ENCODE peak calls at places on chromosomes 11 and 22, in six cellular contexts. M, G, D, Y, Q and F are unnamed samples.

GRCh38 chr11:10540546-10540914 is 457 bp downstream of the RNF141 start:
- DNase-seq in M (peak; percentile 57), G (peak; percentile 38), D (peak; percentile 71), Y (no peak), Q (no peak), F (no peak)

GRCh38 chr11:76167590-76167989 is 38.7 kb downstream of the WNT11 start:
- DNase-seq in M (no peak), G (peak; percentile 52), D (no peak), Y (no peak), Q (no peak), F (no peak)

GRCh38 chr11:2580061-2580421 is 119.8 kb downstream of the KCNQ1OT1 start:
- DNase-seq in M (no peak), G (no peak), D (no peak), Y (no peak), Q (no peak), F (no peak)

GRCh38 chr11:69541001-69541285 is 59.5 kb downstream of the LINC01488 start:
- DNase-seq in M (peak; percentile 24), G (no peak), D (no peak), Y (no peak), Q (no peak), F (no peak)

GRCh38 chr11:12604557-12605105 is 69.6 kb upstream of the TEAD1 start:
- DNase-seq in M (peak; percentile 17), G (peak; percentile 53), D (no peak), Y (no peak), Q (no peak), F (no peak)

GRCh38 chr11:17894929-17895658 is 117.8 kb downstream of the SERGEF start:
- DNase-seq in M (no peak), G (peak; percentile 15), D (no peak), Y (no peak), Q (no peak), F (no peak)

GRCh38 chr11:8285796-8286195 is 22.1 kb upstream of the LMO1 start:
- DNase-seq in M (no peak), G (no peak), D (no peak), Y (no peak), Q (no peak), F (no peak)

GRCh38 chr22:31945478-31945815 is 1.1 kb downstream of the YWHAH start:
- DNase-seq in M (no peak), G (no peak), D (peak; percentile 13), Y (no peak), Q (peak; percentile 26), F (no peak)

GRCh38 chr11:75272821-75273301 is 32.3 kb downstream of the TPBGL start:
- DNase-seq in M (no peak), G (no peak), D (no peak), Y (no peak), Q (no peak), F (no peak)

GRCh38 chr11:35511666-35512065 is 13.8 kb downstream of the PAMR1 start:
- DNase-seq in M (peak; percentile 91), G (peak; percentile 29), D (peak; percentile 69), Y (no peak), Q (no peak), F (no peak)

GRCh38 chr11:102047305-102047924 is at the start of gene CFAP300:
- DNase-seq in M (peak; percentile 71), G (peak; percentile 91), D (peak; percentile 94), Y (peak; percentile 14), Q (peak; percentile 85), F (no peak)

GRCh38 chr11:103958475-103959215 is 77.8 kb upstream of the DDI1 start:
- DNase-seq in M (no peak), G (no peak), D (no peak), Y (no peak), Q (no peak), F (no peak)
- H3K4me3 ChIP-seq in M (no peak overlapping the region), G (no peak overlapping the region), D (no peak overlapping the region), Y (no peak overlapping the region), Q (no peak overlapping the region), F (no peak overlapping the region)

GRCh38 chr11:126467046-126467370 is 111.5 kb downstream of the ST3GAL4 start:
- DNase-seq in M (no peak), G (no peak), D (no peak), Y (no peak), Q (no peak), F (no peak)

GRCh38 chr11:126462422-126462821 is 106.9 kb downstream of the ST3GAL4 start:
- DNase-seq in M (no peak), G (no peak), D (no peak), Y (no peak), Q (no peak), F (no peak)

GRCh38 chr11:126465573-126466287 is 110.2 kb downstream of the ST3GAL4 start:
- DNase-seq in M (no peak), G (no peak), D (no peak), Y (peak; percentile 19), Q (peak; percentile 68), F (peak; percentile 25)

GRCh38 chr11:126466288-126467045 is 111.0 kb downstream of the ST3GAL4 start:
- DNase-seq in M (no peak), G (no peak), D (no peak), Y (no peak), Q (no peak), F (no peak)

DNA sequence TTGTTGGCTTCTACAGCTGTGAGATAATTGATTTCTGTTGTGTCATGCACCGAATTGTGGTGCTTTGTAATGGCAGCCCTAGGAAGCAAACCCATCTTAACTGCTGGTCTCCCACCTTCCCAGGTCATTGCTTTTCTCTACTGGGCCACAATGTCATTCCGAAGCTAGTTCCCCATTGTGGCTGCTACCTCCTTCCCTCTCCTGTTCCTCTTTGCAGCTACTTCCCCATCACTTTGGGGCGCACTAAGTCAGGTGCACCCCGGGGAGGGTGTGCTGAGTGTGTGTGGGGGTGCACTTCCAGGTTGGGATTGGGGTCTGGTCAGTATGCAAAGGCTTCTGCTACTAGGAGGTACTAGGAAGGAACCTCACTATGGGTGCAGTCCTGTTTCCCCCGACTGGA is 109.3 kb downstream of the ST3GAL4 start:
- DNase-seq in M (no peak), G (no peak), D (no peak), Y (no peak), Q (no peak), F (no peak)
- H3K4me3 ChIP-seq in M (no peak overlapping the region), G (no peak overlapping the region), D (no peak overlapping the region), Y (no peak overlapping the region), Q (no peak overlapping the region), F (no peak overlapping the region)

DNA sequence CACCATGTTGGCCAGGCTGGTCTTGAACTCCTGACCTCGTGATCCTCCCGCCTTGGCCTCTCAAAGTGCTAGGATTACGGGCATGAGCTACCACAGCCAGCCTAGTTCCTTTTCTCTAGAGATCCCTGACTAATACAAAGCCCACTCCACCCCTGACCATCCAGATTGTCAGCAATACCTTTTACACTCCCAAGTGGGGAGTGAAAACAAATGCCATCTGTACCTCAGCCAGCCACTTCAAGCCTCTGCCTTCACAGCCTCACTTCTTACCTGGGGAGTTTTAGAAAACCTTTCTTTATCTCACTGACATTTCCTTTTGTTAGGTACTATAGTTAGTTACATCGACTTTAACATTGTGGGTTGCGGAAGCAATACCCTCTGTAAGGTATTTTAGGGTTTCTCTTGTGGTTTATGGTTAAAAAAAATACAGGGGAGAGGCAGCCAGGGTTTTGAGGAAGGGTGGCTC is 8.8 kb downstream of the TOM1 start:
- DNase-seq in M (no peak), G (no peak), D (no peak), Y (peak; percentile 30), Q (no peak), F (peak; percentile 41)
- H3K4me3 ChIP-seq in M (no peak overlapping the region), G (no peak overlapping the region), D (no peak overlapping the region), Y (no peak overlapping the region), Q (no peak overlapping the region), F (no peak overlapping the region)

GRCh38 chr11:72519220-72519881 is 85.0 kb upstream of the CLPB start:
- DNase-seq in M (no peak), G (no peak), D (peak; percentile 30), Y (peak; percentile 35), Q (no peak), F (peak; percentile 31)
- H3K4me3 ChIP-seq in M (peak overlapping the region; percentile 41), G (no peak overlapping the region), D (peak overlapping the region; percentile 75), Y (peak overlapping the region; percentile 33), Q (peak overlapping the region; percentile 12), F (peak overlapping the region; percentile 8)

DNA sequence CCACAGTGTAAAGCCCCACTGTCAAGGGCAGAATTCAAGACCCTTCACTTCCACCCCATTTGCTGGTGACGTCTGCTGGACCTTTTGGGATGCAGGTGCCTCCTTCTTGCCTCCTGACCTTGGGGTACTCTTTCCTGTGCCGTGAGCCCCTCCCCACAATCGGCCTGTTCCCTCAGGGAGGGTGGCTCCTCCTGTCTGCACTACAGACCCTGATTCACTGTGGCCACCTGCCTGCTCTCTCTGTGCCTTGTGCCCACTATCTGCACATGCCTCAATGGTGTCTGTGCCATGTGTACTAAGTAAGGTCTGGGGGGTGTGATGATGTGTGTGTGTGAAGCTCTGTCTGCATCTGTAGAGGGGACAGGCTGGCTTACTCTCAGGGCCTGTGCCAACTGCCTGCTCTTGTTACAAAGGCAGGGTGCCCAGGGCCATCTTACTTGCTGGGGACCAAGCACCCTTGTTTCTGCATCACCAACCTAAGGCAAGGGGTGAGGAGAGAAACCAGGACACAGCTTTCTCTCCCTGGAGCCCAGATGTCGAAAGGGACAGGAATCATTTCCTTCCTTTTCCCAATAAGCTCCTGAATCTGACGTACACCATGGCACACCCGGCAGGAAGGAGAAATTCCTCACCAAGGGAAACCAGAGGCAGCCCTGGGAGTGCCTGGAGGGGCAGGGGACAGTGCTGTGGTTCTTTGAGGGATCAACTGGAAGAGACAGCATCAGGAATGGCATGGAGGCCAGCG is 3.7 kb downstream of the PPM1F start:
- DNase-seq in M (no peak), G (peak; percentile 20), D (no peak), Y (no peak), Q (no peak), F (no peak)
- H3K4me3 ChIP-seq in M (no peak overlapping the region), G (no peak overlapping the region), D (no peak overlapping the region), Y (no peak overlapping the region), Q (no peak overlapping the region), F (no peak overlapping the region)

DNA sequence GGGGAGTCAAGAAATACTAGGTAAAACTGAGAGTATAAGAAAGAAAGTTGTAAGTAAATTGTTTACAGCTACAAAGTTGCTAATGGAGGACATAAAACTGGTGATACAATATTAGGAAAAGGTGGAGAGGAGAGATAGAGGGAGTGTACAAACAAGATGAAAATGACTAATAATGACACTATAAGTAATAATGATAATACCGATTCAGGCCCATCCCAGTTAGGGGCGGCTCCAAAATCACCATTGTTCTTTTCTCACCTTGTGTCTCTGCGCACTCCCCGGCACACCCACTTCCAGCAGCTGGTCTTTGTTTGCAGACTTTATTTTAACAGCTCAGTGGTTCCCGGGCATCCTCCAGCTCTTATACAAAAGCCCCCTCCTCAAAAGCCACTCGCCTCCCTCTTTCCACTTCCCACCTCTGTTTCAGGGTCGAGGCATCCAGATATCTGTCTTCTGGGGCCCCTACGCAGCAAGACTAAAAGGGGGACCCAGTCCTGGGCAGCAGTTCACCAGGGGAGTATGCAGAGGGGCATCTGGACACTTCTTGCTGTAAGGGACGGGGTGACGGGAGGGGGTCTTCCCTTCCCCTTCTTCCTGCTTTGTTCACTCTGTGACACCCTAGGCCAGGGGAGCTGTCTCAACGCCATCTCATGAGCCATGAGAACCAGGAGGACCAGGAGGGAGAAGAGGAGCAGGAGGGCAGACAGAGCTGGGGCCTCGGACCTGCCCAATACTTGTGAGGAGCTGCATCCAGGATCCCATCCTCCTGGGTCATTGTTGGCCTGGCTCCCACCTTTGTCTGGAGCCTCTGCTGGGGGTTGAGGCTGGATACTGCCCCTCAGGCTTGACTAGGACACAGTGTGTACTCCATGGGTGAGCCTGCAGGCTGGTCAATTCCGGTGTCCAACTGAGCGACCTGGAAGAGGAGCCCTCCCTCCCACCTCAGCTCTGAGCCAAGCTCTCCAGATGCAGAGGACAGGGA is 2.7 kb downstream of the APOL2 start:
- DNase-seq in M (no peak), G (no peak), D (no peak), Y (no peak), Q (no peak), F (no peak)
- H3K4me3 ChIP-seq in M (no peak overlapping the region), G (peak overlapping the region; percentile 82), D (peak overlapping the region; percentile 89), Y (no peak overlapping the region), Q (no peak overlapping the region), F (no peak overlapping the region)

GRCh38 chr22:20548806-20549205 is 41.4 kb downstream of the MED15 start:
- DNase-seq in M (no peak), G (no peak), D (no peak), Y (no peak), Q (no peak), F (no peak)
- H3K4me3 ChIP-seq in M (no peak overlapping the region), G (no peak overlapping the region), D (no peak overlapping the region), Y (no peak overlapping the region), Q (no peak overlapping the region), F (no peak overlapping the region)